ENCODE peak calls at places on chromosome 3, in seven cellular contexts. M, I, T, Y, C, B and G are unnamed samples.

GRCh38 chr3:127700406-127700805 is 27.7 kb downstream of the ABTB1 start:
- DNase-seq in I (no peak), M (peak; percentile 88), Y (no peak), T (no peak), B (no peak), C (no peak), G (no peak)

GRCh38 chr3:5186089-5186853 is 1.2 kb upstream of the EDEM1 start:
- DNase-seq in Y (peak; percentile 8), B (no peak), M (no peak), T (no peak), I (no peak), C (peak; percentile 14), G (peak; percentile 42)

GRCh38 chr3:11385908-11386307 is 113.7 kb downstream of the ATG7 start:
- DNase-seq in B (no peak), Y (no peak), M (no peak), C (no peak), T (no peak), I (peak; percentile 91), G (peak; percentile 55)

GRCh38 chr3:171949559-171949958 is 89.8 kb upstream of the FNDC3B start:
- DNase-seq in M (no peak), C (no peak), Y (no peak), T (no peak), I (no peak), B (no peak), G (no peak)

GRCh38 chr3:5160926-5161858 is 26.3 kb upstream of the EDEM1 start:
- DNase-seq in I (peak; percentile 24), B (no peak), T (peak; percentile 15), Y (no peak), C (no peak), M (no peak), G (peak; percentile 12)

GRCh38 chr3:105365536-105366301 is 990 bp upstream of the ALCAM start:
- DNase-seq in T (no peak), C (no peak), Y (peak; percentile 49), B (no peak), I (peak; percentile 66), M (no peak), G (peak; percentile 64)

GRCh38 chr3:77536038-77536775 is 496.3 kb downstream of the ROBO2 start:
- DNase-seq in B (no peak), Y (no peak), M (no peak), T (no peak), I (no peak), C (no peak), G (no peak)

GRCh38 chr3:120636790-120637401 is 40.8 kb downstream of the NDUFB4 start:
- DNase-seq in M (no peak), I (no peak), B (no peak), Y (no peak), C (no peak), T (no peak), G (peak; percentile 33)

GRCh38 chr3:134667461-134667860 is 16.6 kb upstream of the KY start:
- DNase-seq in M (no peak), Y (peak; percentile 59), T (no peak), C (no peak), I (no peak), B (no peak), G (no peak)

GRCh38 chr3:9565316-9565715 is 11.7 kb upstream of the LHFPL4 start:
- DNase-seq in Y (no peak), I (no peak), T (no peak), B (no peak), M (no peak), C (no peak), G (no peak)

GRCh38 chr3:190183121-190183520 is 62.4 kb upstream of the P3H2 start:
- DNase-seq in Y (no peak), T (no peak), B (peak; percentile 18), I (peak; percentile 98), C (peak; percentile 35), M (no peak), G (peak; percentile 91)

GRCh38 chr3:189941679-189942078 is 179.0 kb downstream of the P3H2 start:
- DNase-seq in T (peak; percentile 41), B (peak; percentile 10), Y (no peak), M (no peak), C (no peak), I (peak; percentile 89), G (no peak)

GRCh38 chr3:16439163-16439847 is 74.2 kb downstream of the RFTN1 start:
- DNase-seq in C (no peak), M (no peak), B (no peak), I (peak; percentile 24), Y (no peak), T (no peak), G (peak; percentile 84)

GRCh38 chr3:129240436-129240835 is 9.0 kb upstream of the COPG1 start:
- DNase-seq in M (no peak), C (no peak), T (no peak), Y (no peak), I (peak; percentile 24), B (no peak), G (no peak)

GRCh38 chr3:111998661-111999641 is at the start of gene TAGLN3:
- DNase-seq in B (peak; percentile 87), C (peak; percentile 38), T (no peak), M (no peak), I (peak; percentile 58), Y (peak; percentile 52), G (no peak)

GRCh38 chr3:152309535-152310317 is 41.0 kb downstream of the MBNL1 start:
- DNase-seq in C (no peak), T (no peak), Y (no peak), B (no peak), I (peak; percentile 84), M (no peak), G (peak; percentile 66)

GRCh38 chr3:190718691-190719090 is 143.8 kb downstream of the GMNC start:
- DNase-seq in T (no peak), B (no peak), C (peak; percentile 1), M (no peak), Y (no peak), I (peak; percentile 87), G (peak; percentile 71)

GRCh38 chr3:128487813-128488635 is 5.0 kb downstream of the GATA2 start:
- DNase-seq in M (peak; percentile 77), B (peak; percentile 80), I (peak; percentile 91), C (peak; percentile 81), T (no peak), Y (peak; percentile 62), G (peak; percentile 93)